ENCODE peak calls at places on chromosomes 13 and 19, in six cellular contexts. One of them, this sample, is unnamed.
A peak's percentile ranks its signal among the peaks of the same experiment; 100 is the strongest.

GRCh38 chr13:57611956-57612355 is 19.6 kb upstream of the PCDH17 start:
- DNase-seq in mesendoderm: no peak
- DNase-seq in mesenchymal stem cell: no peak
- DNase-seq in H1: no peak
- DNase-seq in H9: no peak
- DNase-seq in IMR-90: no peak
- DNase-seq in this sample: no peak

GRCh38 chr19:30297969-30298368 is 74.2 kb upstream of the ZNF536 start:
- DNase-seq in mesendoderm: no peak
- DNase-seq in mesenchymal stem cell: no peak
- DNase-seq in H1: no peak
- DNase-seq in H9: peak; percentile 9
- DNase-seq in IMR-90: no peak
- DNase-seq in this sample: no peak

GRCh38 chr13:80604094-80604493 is 263.2 kb upstream of the SPRY2 start:
- DNase-seq in mesendoderm: peak; percentile 8
- DNase-seq in mesenchymal stem cell: no peak
- DNase-seq in H1: no peak
- DNase-seq in H9: no peak
- DNase-seq in IMR-90: no peak
- DNase-seq in this sample: no peak

GRCh38 chr13:92589955-92590354 is 636.7 kb upstream of the GPC6 start:
- DNase-seq in mesendoderm: no peak
- DNase-seq in mesenchymal stem cell: no peak
- DNase-seq in H1: no peak
- DNase-seq in H9: no peak
- DNase-seq in IMR-90: no peak
- DNase-seq in this sample: no peak

GRCh38 chr13:66835040-66835628 is 395.0 kb downstream of the PCDH9 start:
- DNase-seq in mesendoderm: peak; percentile 5
- DNase-seq in mesenchymal stem cell: peak; percentile 81
- DNase-seq in H1: no peak
- DNase-seq in H9: no peak
- DNase-seq in IMR-90: peak; percentile 18
- DNase-seq in this sample: no peak

GRCh38 chr13:70568571-70568970 is 460.3 kb upstream of the KLHL1 start:
- DNase-seq in mesendoderm: peak; percentile 42
- DNase-seq in mesenchymal stem cell: peak; percentile 65
- DNase-seq in H1: no peak
- DNase-seq in H9: no peak
- DNase-seq in IMR-90: peak; percentile 26
- DNase-seq in this sample: peak; percentile 20

GRCh38 chr13:51856027-51856736 is 5.6 kb upstream of the CCDC70 start:
- DNase-seq in mesendoderm: no peak
- DNase-seq in mesenchymal stem cell: no peak
- DNase-seq in H1: no peak
- DNase-seq in H9: no peak
- DNase-seq in IMR-90: no peak
- DNase-seq in this sample: no peak

GRCh38 chr13:103903790-103904189 is 837.6 kb upstream of the SLC10A2 start:
- DNase-seq in mesendoderm: no peak
- DNase-seq in mesenchymal stem cell: no peak
- DNase-seq in H1: no peak
- DNase-seq in H9: no peak
- DNase-seq in IMR-90: no peak
- DNase-seq in this sample: no peak

GRCh38 chr13:67158903-67159302 is 71.2 kb downstream of the PCDH9 start:
- DNase-seq in mesendoderm: no peak
- DNase-seq in mesenchymal stem cell: no peak
- DNase-seq in H1: no peak
- DNase-seq in H9: no peak
- DNase-seq in IMR-90: no peak
- DNase-seq in this sample: no peak

GRCh38 chr13:43019811-43020210 is 3.6 kb upstream of the DNAJC15 start:
- DNase-seq in mesendoderm: peak; percentile 50
- DNase-seq in mesenchymal stem cell: no peak
- DNase-seq in H1: no peak
- DNase-seq in H9: no peak
- DNase-seq in IMR-90: no peak
- DNase-seq in this sample: no peak

GRCh38 chr19:4870025-4870700 is 2.7 kb upstream of the PLIN3 start:
- DNase-seq in mesendoderm: peak; percentile 93
- DNase-seq in mesenchymal stem cell: peak; percentile 97
- DNase-seq in H1: no peak
- DNase-seq in H9: peak; percentile 81
- DNase-seq in IMR-90: peak; percentile 92
- DNase-seq in this sample: no peak

GRCh38 chr13:106182404-106182803 is 353.1 kb downstream of the EFNB2 start:
- DNase-seq in mesendoderm: peak; percentile 45
- DNase-seq in mesenchymal stem cell: peak; percentile 90
- DNase-seq in H1: no peak
- DNase-seq in H9: no peak
- DNase-seq in IMR-90: peak; percentile 92
- DNase-seq in this sample: no peak

GRCh38 chr19:38900220-38900629 is 456 bp downstream of the NFKBIB start:
- DNase-seq in mesendoderm: no peak
- DNase-seq in mesenchymal stem cell: no peak
- DNase-seq in H1: no peak
- DNase-seq in H9: no peak
- DNase-seq in IMR-90: no peak
- DNase-seq in this sample: no peak

GRCh38 chr19:29091127-29091526 is 121.8 kb downstream of the UQCRFS1 start:
- DNase-seq in mesendoderm: peak; percentile 31
- DNase-seq in mesenchymal stem cell: no peak
- DNase-seq in H1: no peak
- DNase-seq in H9: no peak
- DNase-seq in IMR-90: no peak
- DNase-seq in this sample: no peak

GRCh38 chr13:36412736-36413135 is 19.6 kb upstream of the CCNA1 start:
- DNase-seq in mesendoderm: no peak
- DNase-seq in mesenchymal stem cell: no peak
- DNase-seq in H1: no peak
- DNase-seq in H9: no peak
- DNase-seq in IMR-90: no peak
- DNase-seq in this sample: no peak

GRCh38 chr19:15299568-15300409 is 32.5 kb downstream of the BRD4 start:
- DNase-seq in mesendoderm: peak; percentile 37
- DNase-seq in mesenchymal stem cell: peak; percentile 93
- DNase-seq in H1: no peak
- DNase-seq in H9: no peak
- DNase-seq in IMR-90: peak; percentile 89
- DNase-seq in this sample: no peak

GRCh38 chr19:4449022-4449825 is 8.4 kb downstream of the UBXN6 start:
- DNase-seq in mesendoderm: no peak
- DNase-seq in mesenchymal stem cell: no peak
- DNase-seq in H1: no peak
- DNase-seq in H9: peak; percentile 31
- DNase-seq in IMR-90: no peak
- DNase-seq in this sample: no peak

GRCh38 chr19:35176183-35176570 is 21.6 kb downstream of the FXYD5 start:
- DNase-seq in mesendoderm: no peak
- DNase-seq in mesenchymal stem cell: no peak
- DNase-seq in H1: no peak
- DNase-seq in H9: peak; percentile 12
- DNase-seq in IMR-90: no peak
- DNase-seq in this sample: no peak

GRCh38 chr19:31503211-31503610 is 154.0 kb upstream of the TSHZ3 start:
- DNase-seq in mesendoderm: no peak
- DNase-seq in mesenchymal stem cell: no peak
- DNase-seq in H1: peak; percentile 24
- DNase-seq in H9: no peak
- DNase-seq in IMR-90: no peak
- DNase-seq in this sample: no peak

GRCh38 chr19:48396010-48396870 is 2.8 kb downstream of the GRIN2D start:
- DNase-seq in mesendoderm: no peak
- DNase-seq in mesenchymal stem cell: no peak
- DNase-seq in H1: peak; percentile 60
- DNase-seq in H9: no peak
- DNase-seq in IMR-90: no peak
- DNase-seq in this sample: no peak

GRCh38 chr19:47540748-47541147 is 25.9 kb upstream of the NAPA start:
- DNase-seq in mesendoderm: peak; percentile 64
- DNase-seq in mesenchymal stem cell: peak; percentile 44
- DNase-seq in H1: no peak
- DNase-seq in H9: no peak
- DNase-seq in IMR-90: peak; percentile 51
- DNase-seq in this sample: no peak

GRCh38 chr13:61410669-61411297 is 4.9 kb downstream of the PCDH20 start:
- DNase-seq in mesendoderm: peak; percentile 16
- DNase-seq in mesenchymal stem cell: peak; percentile 8
- DNase-seq in H1: no peak
- DNase-seq in H9: no peak
- DNase-seq in IMR-90: peak; percentile 8
- DNase-seq in this sample: no peak

GRCh38 chr13:34589581-34589980 is 352.5 kb upstream of the NBEA start:
- DNase-seq in mesendoderm: no peak
- DNase-seq in mesenchymal stem cell: no peak
- DNase-seq in H1: no peak
- DNase-seq in H9: no peak
- DNase-seq in IMR-90: no peak
- DNase-seq in this sample: no peak

GRCh38 chr13:23268441-23268840 is 87.7 kb downstream of the SGCG start:
- DNase-seq in mesendoderm: no peak
- DNase-seq in mesenchymal stem cell: no peak
- DNase-seq in H1: no peak
- DNase-seq in H9: no peak
- DNase-seq in IMR-90: no peak
- DNase-seq in this sample: no peak

GRCh38 chr13:93777504-93777903 is 550.9 kb downstream of the GPC6 start:
- DNase-seq in mesendoderm: no peak
- DNase-seq in mesenchymal stem cell: no peak
- DNase-seq in H1: no peak
- DNase-seq in H9: no peak
- DNase-seq in IMR-90: no peak
- DNase-seq in this sample: no peak

GRCh38 chr19:41297628-41298326 is 12.2 kb upstream of the CCDC97 start:
- DNase-seq in mesendoderm: no peak
- DNase-seq in mesenchymal stem cell: no peak
- DNase-seq in H1: no peak
- DNase-seq in H9: no peak
- DNase-seq in IMR-90: no peak
- DNase-seq in this sample: no peak

GRCh38 chr13:50230365-50230978 is 215.2 kb downstream of the KCNRG start:
- DNase-seq in mesendoderm: no peak
- DNase-seq in mesenchymal stem cell: peak; percentile 82
- DNase-seq in H1: no peak
- DNase-seq in H9: no peak
- DNase-seq in IMR-90: peak; percentile 53
- DNase-seq in this sample: no peak

DNA sequence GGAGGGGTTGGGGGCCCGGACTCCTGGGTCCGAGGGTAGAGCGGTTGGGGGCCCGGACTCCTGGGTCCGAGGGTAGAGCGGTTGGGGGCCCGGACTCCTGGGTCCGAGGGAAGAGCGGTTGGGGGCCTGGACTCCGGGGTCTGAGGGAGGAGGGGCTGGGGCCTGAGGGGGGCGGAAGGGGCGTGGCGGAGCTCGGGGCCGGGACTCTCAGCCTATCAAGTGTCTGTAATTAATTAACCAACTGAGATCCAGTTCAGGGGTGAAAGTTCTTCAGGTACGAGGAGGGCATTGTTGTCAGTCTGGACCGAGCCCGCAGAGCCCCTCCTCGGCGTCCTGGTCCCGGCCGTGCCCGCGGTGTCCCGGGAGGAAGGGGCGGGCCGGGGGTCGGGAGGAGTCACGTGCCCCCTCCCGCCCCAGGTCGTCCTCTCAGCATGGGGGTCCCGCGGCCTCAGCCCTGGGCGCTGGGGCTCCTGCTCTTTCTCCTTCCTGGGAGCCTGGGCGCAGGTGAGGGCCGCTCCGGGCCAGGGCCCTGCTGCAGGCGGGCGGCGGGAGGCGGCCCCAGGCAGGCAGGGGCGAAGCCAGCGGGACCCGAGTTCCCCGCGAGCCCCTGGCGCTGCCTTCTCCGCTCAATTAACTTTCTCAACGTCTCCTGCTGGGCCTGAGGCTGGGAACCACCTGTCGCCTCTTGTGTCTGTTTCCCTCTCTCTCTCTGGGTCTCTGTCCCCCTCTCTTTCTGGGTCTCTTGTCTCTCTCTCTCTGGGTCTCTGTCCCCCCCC is 697 bp downstream of the FCGRT start:
- DNase-seq in mesendoderm: peak; percentile 56
- DNase-seq in mesenchymal stem cell: peak; percentile 40
- DNase-seq in H1: peak; percentile 81
- DNase-seq in H9: peak; percentile 82
- DNase-seq in IMR-90: no peak
- DNase-seq in this sample: peak; percentile 53
- H2BK120ac ChIP-seq in mesendoderm: no peak overlapping the region
- H2BK120ac ChIP-seq in mesenchymal stem cell: peak overlapping the region; percentile 94
- H2BK120ac ChIP-seq in H1: no peak overlapping the region
- H2BK120ac ChIP-seq in H9: no peak overlapping the region
- H2BK120ac ChIP-seq in IMR-90: peak overlapping the region; percentile 19
- H2BK120ac ChIP-seq in this sample: no peak overlapping the region

DNA sequence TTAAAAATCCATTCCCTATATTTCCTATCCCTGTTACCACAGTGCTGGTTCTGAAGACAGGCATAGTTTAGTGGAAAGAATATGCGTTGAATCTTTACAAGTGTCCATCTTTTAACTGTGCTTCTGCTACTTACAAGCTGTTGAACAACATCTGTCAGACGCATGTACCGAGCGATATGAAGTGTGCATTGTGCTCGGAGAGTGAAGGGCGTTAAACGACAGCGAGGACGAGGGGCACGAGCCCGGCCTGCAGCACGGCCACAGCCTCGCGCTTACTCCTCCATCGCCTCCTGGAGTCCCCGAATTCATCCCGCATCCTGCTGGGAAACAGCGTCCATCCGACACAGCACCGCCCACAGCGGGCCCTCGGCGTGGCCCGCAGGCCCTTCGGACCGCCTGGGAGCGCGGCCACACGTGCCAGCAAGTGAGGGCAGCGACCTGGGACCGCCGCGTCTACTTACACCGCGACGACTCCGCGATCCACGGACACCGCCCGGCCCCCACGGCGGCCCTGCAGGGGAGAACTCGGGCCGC is 512 bp downstream of the PCID2 start:
- DNase-seq in mesendoderm: peak; percentile 70
- DNase-seq in mesenchymal stem cell: peak; percentile 77
- DNase-seq in H1: peak; percentile 67
- DNase-seq in H9: peak; percentile 47
- DNase-seq in IMR-90: peak; percentile 59
- DNase-seq in this sample: peak; percentile 50
- H2BK120ac ChIP-seq in mesendoderm: no peak overlapping the region
- H2BK120ac ChIP-seq in mesenchymal stem cell: peak overlapping the region; percentile 52
- H2BK120ac ChIP-seq in H1: no peak overlapping the region
- H2BK120ac ChIP-seq in H9: no peak overlapping the region
- H2BK120ac ChIP-seq in IMR-90: peak overlapping the region; percentile 72
- H2BK120ac ChIP-seq in this sample: no peak overlapping the region

GRCh38 chr19:2782357-2782935 is 627 bp downstream of the SGTA start:
- DNase-seq in mesendoderm: peak; percentile 14
- DNase-seq in mesenchymal stem cell: peak; percentile 21
- DNase-seq in H1: no peak
- DNase-seq in H9: no peak
- DNase-seq in IMR-90: no peak
- DNase-seq in this sample: peak; percentile 14
- H2BK120ac ChIP-seq in mesendoderm: no peak overlapping the region
- H2BK120ac ChIP-seq in mesenchymal stem cell: no peak overlapping the region
- H2BK120ac ChIP-seq in H1: no peak overlapping the region
- H2BK120ac ChIP-seq in H9: no peak overlapping the region
- H2BK120ac ChIP-seq in IMR-90: no peak overlapping the region
- H2BK120ac ChIP-seq in this sample: no peak overlapping the region

GRCh38 chr19:13151605-13152355 is 1.6 kb downstream of the IER2 start:
- DNase-seq in mesendoderm: peak; percentile 98
- DNase-seq in mesenchymal stem cell: peak; percentile 97
- DNase-seq in H1: peak; percentile 96
- DNase-seq in H9: peak; percentile 98
- DNase-seq in IMR-90: peak; percentile 96
- DNase-seq in this sample: peak; percentile 97
- H2BK120ac ChIP-seq in mesendoderm: peak overlapping the region; percentile 78
- H2BK120ac ChIP-seq in mesenchymal stem cell: peak overlapping the region; percentile 50
- H2BK120ac ChIP-seq in H1: no peak overlapping the region
- H2BK120ac ChIP-seq in H9: peak overlapping the region; percentile 97
- H2BK120ac ChIP-seq in IMR-90: peak overlapping the region; percentile 77
- H2BK120ac ChIP-seq in this sample: no peak overlapping the region

This sample was measured in neuronal stem cell.